ENCODE peak calls at places on chromosomes 1 and 21, in six cellular contexts. O is A549, I is endothelial cell of umbilical vein, J is K562, A is HepG2, U is GM12878. Z is an unnamed sample.

GRCh38 chr1:191016765-191017164 is 539.1 kb upstream of the BRINP3 start:
- DNase-seq in U (no peak), O (no peak), J (no peak), I (no peak), A (no peak), Z (no peak)

GRCh38 chr1:7218210-7218832 is 433.1 kb downstream of the CAMTA1 start:
- DNase-seq in A (peak; percentile 44), J (peak; percentile 72), U (no peak), O (peak; percentile 43), I (peak; percentile 62), Z (peak; percentile 60)

GRCh38 chr21:34022557-34023335 is 50.6 kb upstream of the MRPS6 start:
- DNase-seq in I (no peak), J (no peak), A (no peak), O (no peak), U (no peak), Z (peak; percentile 95)

GRCh38 chr1:192476802-192477298 is 98.7 kb upstream of the RGS1 start:
- DNase-seq in A (no peak), I (peak; percentile 49), U (peak; percentile 34), O (no peak), J (no peak), Z (peak; percentile 36)

GRCh38 chr1:247172956-247173355 is 1.1 kb upstream of the ZNF124 start:
- DNase-seq in J (no peak), A (no peak), U (peak; percentile 19), O (no peak), I (no peak), Z (peak; percentile 84)

GRCh38 chr21:35559881-35560280 is 500.4 kb downstream of the SETD4 start:
- DNase-seq in U (no peak), A (no peak), O (no peak), I (no peak), J (no peak), Z (no peak)

GRCh38 chr1:32769524-32770220 is 47.5 kb downstream of the YARS1 start:
- DNase-seq in A (no peak), U (no peak), O (no peak), J (peak; percentile 42), I (no peak), Z (no peak)

GRCh38 chr1:165837838-165838364 is 10.5 kb downstream of the UCK2 start:
- DNase-seq in O (no peak), J (no peak), A (no peak), I (peak; percentile 79), U (no peak), Z (no peak)

GRCh38 chr21:26136686-26137085 is 33.9 kb downstream of the APP start:
- DNase-seq in I (no peak), A (no peak), O (no peak), U (peak; percentile 41), J (no peak), Z (no peak)

GRCh38 chr1:86152887-86153286 is 3.7 kb downstream of the COL24A1 start:
- DNase-seq in A (no peak), J (no peak), U (no peak), I (no peak), O (no peak), Z (no peak)

GRCh38 chr21:15514073-15514946 is 215.5 kb upstream of the USP25 start:
- DNase-seq in U (peak; percentile 45), J (no peak), O (no peak), I (no peak), A (peak; percentile 94), Z (no peak)

GRCh38 chr1:156555715-156556114 is 16.6 kb downstream of the IQGAP3 start:
- DNase-seq in I (no peak), A (no peak), O (no peak), U (no peak), J (no peak), Z (no peak)

GRCh38 chr1:28129150-28129549 is 40.7 kb upstream of the EYA3 start:
- DNase-seq in J (no peak), U (no peak), A (no peak), I (no peak), O (no peak), Z (no peak)

GRCh38 chr1:77768006-77768405 is 8.4 kb upstream of the USP33 start:
- DNase-seq in A (no peak), O (no peak), I (no peak), U (no peak), J (no peak), Z (no peak)

GRCh38 chr1:213163278-213163711 is 112.3 kb downstream of the RPS6KC1 start:
- DNase-seq in I (no peak), A (no peak), J (no peak), O (no peak), U (no peak), Z (no peak)

GRCh38 chr1:173870252-173871075 is 2.3 kb downstream of the ZBTB37 start:
- DNase-seq in J (peak; percentile 60), I (peak; percentile 96), U (peak; percentile 53), A (no peak), O (no peak), Z (peak; percentile 25)

GRCh38 chr1:182725264-182725965 is 41.0 kb upstream of the RGS8 start:
- DNase-seq in O (no peak), U (no peak), J (no peak), A (no peak), I (no peak), Z (no peak)

GRCh38 chr1:115291731-115292130 is 46.3 kb downstream of the NGF start:
- DNase-seq in U (no peak), O (no peak), I (no peak), J (no peak), A (no peak), Z (no peak)

GRCh38 chr1:234965128-234965527 is 163.5 kb downstream of the TOMM20 start:
- DNase-seq in A (no peak), U (no peak), I (no peak), O (no peak), J (no peak), Z (peak; percentile 91)

GRCh38 chr1:234961468-234962339 is 166.9 kb downstream of the TOMM20 start:
- DNase-seq in U (no peak), O (no peak), J (no peak), A (no peak), I (peak; percentile 68), Z (peak; percentile 92)

GRCh38 chr1:234962340-234962989 is 166.2 kb downstream of the TOMM20 start:
- DNase-seq in U (peak; percentile 91), O (no peak), I (no peak), J (peak; percentile 67), A (peak; percentile 67), Z (peak; percentile 92)

GRCh38 chr1:234963180-234963903 is 165.3 kb downstream of the TOMM20 start:
- DNase-seq in I (peak; percentile 34), J (peak; percentile 76), O (peak; percentile 69), A (peak; percentile 99), U (peak; percentile 97), Z (peak; percentile 98)

GRCh38 chr1:234963904-234964702 is 164.5 kb downstream of the TOMM20 start:
- DNase-seq in A (peak; percentile 77), I (peak; percentile 33), U (no peak), O (no peak), J (no peak), Z (no peak)
- TF ChIP-seq CTCF in A (peak; percentile 59), I (no peak), U (no peak), O (peak; percentile 67), J (no peak), Z (no peak)

DNA sequence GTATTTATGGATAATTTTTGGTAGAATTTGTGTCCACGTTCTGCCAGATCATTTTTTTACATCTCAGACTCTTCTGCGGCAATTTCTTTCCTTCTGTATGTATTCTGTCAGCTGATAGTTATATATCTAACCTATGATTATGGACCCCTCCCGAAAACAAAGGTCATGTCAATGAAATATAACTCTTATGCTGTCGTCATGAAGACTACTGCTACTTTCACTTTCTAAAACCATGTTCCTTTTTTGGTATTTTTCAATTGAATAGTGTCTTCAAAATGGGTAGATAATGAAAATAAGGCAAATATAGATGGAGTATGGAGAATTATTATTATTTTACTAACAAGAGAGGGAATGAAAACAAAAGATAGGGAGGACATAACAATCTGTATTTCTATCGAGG is 3.2 kb downstream of the ANGPTL1 start:
- DNase-seq in A (no peak), I (peak; percentile 78), J (no peak), O (no peak), U (no peak), Z (peak; percentile 39)
- H3K4me3 ChIP-seq in A (peak overlapping the region; percentile 29), I (peak overlapping the region; percentile 15), J (no peak overlapping the region), O (peak overlapping the region; percentile 29), U (no peak overlapping the region), Z (peak overlapping the region; percentile 48)

DNA sequence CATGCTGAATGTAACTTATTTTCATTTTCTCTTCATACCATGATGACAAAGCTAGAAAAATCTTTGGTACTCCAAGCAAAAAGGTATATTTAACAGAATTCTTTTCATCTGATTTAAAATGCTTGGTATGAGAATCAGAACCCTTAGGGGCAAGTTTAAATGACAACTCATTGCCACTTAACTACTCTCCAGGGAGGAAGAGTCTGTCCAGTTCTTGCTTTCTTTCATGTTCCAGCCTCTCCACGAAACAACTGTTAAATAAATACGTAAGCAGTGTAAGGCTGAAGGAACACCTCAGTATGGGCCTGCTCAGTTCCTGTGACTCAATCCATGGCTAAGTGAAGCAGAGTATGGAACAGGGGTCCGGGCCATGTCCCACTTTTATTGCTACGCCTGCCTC is 1.6 kb downstream of the LCE2A start:
- DNase-seq in A (no peak), J (no peak), I (no peak), U (no peak), O (no peak), Z (no peak)
- TF ChIP-seq MYC in A (no peak), J (no peak), I (no peak), U (no peak), O (no peak), Z (no peak)

DNA sequence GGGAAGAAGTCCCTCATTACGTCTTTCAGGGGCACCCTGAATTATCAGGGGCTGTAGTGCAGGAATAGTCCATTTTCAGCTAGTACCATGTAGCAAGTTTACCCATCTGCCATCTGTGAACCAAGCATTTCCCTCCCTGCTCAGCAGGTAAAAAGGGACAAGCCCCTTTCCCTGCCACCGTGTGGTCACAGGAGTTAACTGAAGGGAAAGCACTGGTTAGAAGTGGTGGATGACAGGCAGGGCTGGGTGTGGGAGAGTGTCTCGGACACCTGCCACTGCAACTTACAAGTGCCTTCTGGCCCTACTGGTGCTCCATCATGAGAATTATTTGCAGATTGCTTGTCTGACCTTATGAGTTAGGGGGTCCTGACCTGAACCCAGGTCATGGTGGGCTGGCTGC is 32.0 kb upstream of the IGSF5 start:
- DNase-seq in I (no peak), J (no peak), A (peak; percentile 3), U (no peak), O (no peak), Z (peak; percentile 5)
- TF ChIP-seq CTCF in I (no peak), J (peak; percentile 13), A (no peak), U (no peak), O (no peak), Z (no peak)

DNA sequence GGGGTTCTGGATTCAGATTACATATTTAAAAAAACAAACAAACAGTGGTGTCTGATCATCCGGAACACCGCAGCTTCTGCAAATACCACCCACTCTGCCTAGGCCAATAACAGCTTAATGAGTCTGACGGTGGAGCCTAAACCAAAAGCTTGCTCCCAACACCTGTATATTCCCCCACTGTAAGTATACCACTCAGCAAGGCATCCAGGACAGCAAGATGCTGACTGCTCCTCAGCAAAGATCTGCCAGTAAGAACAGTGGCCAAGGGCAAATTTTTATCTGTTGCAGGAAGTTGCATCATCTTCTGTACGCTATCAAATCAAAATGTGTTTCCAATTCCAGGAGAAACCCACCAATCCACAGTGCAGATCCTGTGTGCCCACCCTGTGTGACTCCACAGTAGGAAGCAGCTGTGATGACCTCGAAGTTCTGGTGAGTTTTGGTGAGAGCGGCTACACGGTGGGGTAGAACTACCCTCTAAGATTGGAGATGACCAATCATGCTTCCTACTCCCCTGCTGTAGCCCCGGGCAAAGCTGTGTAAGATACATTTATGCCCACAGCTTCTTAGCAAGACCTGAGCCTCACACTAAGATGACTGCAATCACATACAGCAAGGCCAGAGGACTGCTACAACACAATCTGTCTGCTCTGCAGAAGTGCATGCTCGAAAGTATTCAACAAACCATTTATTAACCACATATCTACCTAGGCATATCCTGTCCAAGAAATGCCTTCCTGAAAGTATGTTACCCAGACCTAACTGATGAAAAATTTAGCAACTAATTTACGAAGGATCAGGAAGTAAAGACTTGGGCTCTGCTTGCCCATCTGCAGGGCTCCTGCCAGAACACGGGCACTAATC is 30.5 kb downstream of the SIPA1L2 start:
- DNase-seq in U (no peak), I (no peak), O (no peak), J (no peak), A (no peak), Z (peak; percentile 12)
- H3K4me3 ChIP-seq in U (no peak overlapping the region), I (no peak overlapping the region), O (no peak overlapping the region), J (no peak overlapping the region), A (no peak overlapping the region), Z (no peak overlapping the region)

Z was measured in NB4.